ENCODE peak calls at places on chromosome X, in ten cellular contexts. H, F, Q, X, J, W, V, C, A and M are unnamed samples.

GRCh38 chrX:104427693-104428092 is 138.3 kb upstream of the IL1RAPL2 start:
- DNase-seq in H (no peak), F (no peak), Q (no peak), X (no peak), J (no peak), W (no peak), V (no peak), C (no peak), A (no peak), M (no peak)

GRCh38 chrX:17525762-17526555 is 151.0 kb downstream of the NHS start:
- DNase-seq in H (no peak), F (no peak), Q (no peak), X (no peak), J (no peak), W (no peak), V (peak; percentile 31), C (no peak), A (no peak), M (no peak)

GRCh38 chrX:22121161-22121560 is 89.0 kb downstream of the PHEX start:
- DNase-seq in H (no peak), F (no peak), Q (no peak), X (no peak), J (no peak), W (no peak), V (no peak), C (no peak), A (no peak), M (no peak)

GRCh38 chrX:74251006-74251930 is 52.7 kb upstream of the ZCCHC13 start:
- DNase-seq in H (no peak), F (no peak), Q (peak; percentile 38), X (no peak), J (no peak), W (no peak), V (peak; percentile 56), C (no peak), A (no peak), M (no peak)

GRCh38 chrX:119101168-119101567 is 26.4 kb downstream of the KIAA1210 start:
- DNase-seq in H (no peak), F (no peak), Q (no peak), X (no peak), J (no peak), W (no peak), V (no peak), C (no peak), A (no peak), M (no peak)

GRCh38 chrX:110667706-110668105 is 127.9 kb downstream of the CHRDL1 start:
- DNase-seq in H (no peak), F (no peak), Q (peak; percentile 1), X (peak; percentile 36), J (no peak), W (no peak), V (no peak), C (no peak), A (peak; percentile 82), M (no peak)

GRCh38 chrX:38817004-38817703 is 15.9 kb downstream of the MID1IP1 start:
- DNase-seq in H (peak; percentile 41), F (no peak), Q (peak; percentile 53), X (no peak), J (no peak), W (peak; percentile 68), V (no peak), C (peak; percentile 47), A (no peak), M (no peak)

GRCh38 chrX:69616520-69617203 is 749 bp downstream of the EDA start:
- DNase-seq in H (peak; percentile 17), F (no peak), Q (no peak), X (no peak), J (peak; percentile 12), W (peak; percentile 41), V (no peak), C (no peak), A (peak; percentile 46), M (peak; percentile 13)

GRCh38 chrX:85243761-85244410 is at the start of the genes SATL1 and ZNF711:
- DNase-seq in H (peak; percentile 87), F (peak; percentile 50), Q (no peak), X (peak; percentile 73), J (peak; percentile 87), W (peak; percentile 71), V (peak; percentile 65), C (peak; percentile 16), A (peak; percentile 87), M (peak; percentile 86)

GRCh38 chrX:24494544-24495113 is 29.5 kb downstream of the PDK3 start:
- DNase-seq in H (peak; percentile 26), F (no peak), Q (peak; percentile 91), X (no peak), J (no peak), W (no peak), V (peak; percentile 82), C (no peak), A (peak; percentile 34), M (no peak)

GRCh38 chrX:143571521-143571920 is 54.2 kb upstream of the SPANXN3 start:
- DNase-seq in H (no peak), F (no peak), Q (peak; percentile 27), X (no peak), J (no peak), W (no peak), V (no peak), C (no peak), A (no peak), M (no peak)

GRCh38 chrX:77694491-77694890 is 91.5 kb downstream of the ATRX start:
- DNase-seq in H (no peak), F (no peak), Q (peak; percentile 2), X (no peak), J (no peak), W (no peak), V (no peak), C (no peak), A (no peak), M (no peak)

GRCh38 chrX:13029831-13030771 is 14.3 kb downstream of the FAM9C start:
- DNase-seq in H (no peak), F (peak; percentile 69), Q (peak; percentile 80), X (no peak), J (no peak), W (no peak), V (no peak), C (no peak), A (peak; percentile 27), M (no peak)

GRCh38 chrX:155148724-155149537 is 67.3 kb upstream of the VBP1 start:
- DNase-seq in H (peak; percentile 60), F (no peak), Q (peak; percentile 40), X (peak; percentile 0), J (peak; percentile 14), W (no peak), V (no peak), C (no peak), A (peak; percentile 45), M (peak; percentile 36)

GRCh38 chrX:15474058-15474457 is 19.1 kb downstream of the PIR start:
- DNase-seq in H (no peak), F (no peak), Q (no peak), X (no peak), J (no peak), W (no peak), V (no peak), C (no peak), A (no peak), M (no peak)

GRCh38 chrX:31931225-31931624 is 859.4 kb upstream of the FTHL17 start:
- DNase-seq in H (no peak), F (no peak), Q (no peak), X (peak; percentile 0), J (no peak), W (no peak), V (peak; percentile 47), C (no peak), A (peak; percentile 6), M (no peak)

GRCh38 chrX:109626637-109627036 is 1.7 kb upstream of the KCNE5 start:
- DNase-seq in H (no peak), F (no peak), Q (no peak), X (no peak), J (no peak), W (no peak), V (no peak), C (no peak), A (no peak), M (no peak)
- H3K27ac ChIP-seq in H (no peak overlapping the region), F (no peak overlapping the region), Q (no peak overlapping the region), X (no peak overlapping the region), J (no peak overlapping the region), W (no peak overlapping the region), V (no peak overlapping the region), C (no peak overlapping the region), A (no peak overlapping the region), M (no peak overlapping the region)

DNA sequence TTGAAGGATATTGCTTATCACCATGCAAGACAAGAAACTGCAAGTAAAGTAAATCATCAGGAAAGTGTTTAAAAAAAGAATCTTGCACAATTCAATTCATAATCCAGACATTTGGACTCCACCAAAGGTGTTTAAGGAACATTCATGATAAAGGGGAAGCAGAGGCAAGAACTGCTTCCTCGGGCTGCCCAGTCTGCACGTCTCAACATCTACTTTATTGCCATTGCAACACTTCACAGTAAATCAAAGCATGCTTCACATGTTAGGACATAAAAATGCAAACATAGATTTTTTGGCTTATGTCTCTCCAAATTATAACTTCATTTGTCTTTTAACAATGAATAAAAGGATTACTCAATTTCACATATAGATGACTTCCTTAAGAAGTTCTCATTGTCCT is 42.5 kb downstream of the MID1 start:
- DNase-seq in H (no peak), F (no peak), Q (no peak), X (no peak), J (no peak), W (no peak), V (no peak), C (no peak), A (no peak), M (no peak)
- H3K4me3 ChIP-seq in H (no peak overlapping the region), F (no peak overlapping the region), Q (no peak overlapping the region), X (no peak overlapping the region), J (no peak overlapping the region), W (no peak overlapping the region), V (no peak overlapping the region), C (no peak overlapping the region), A (no peak overlapping the region), M (no peak overlapping the region)

GRCh38 chrX:40156472-40157227 is 58.9 kb upstream of the BCOR start:
- DNase-seq in H (no peak), F (no peak), Q (no peak), X (no peak), J (no peak), W (no peak), V (no peak), C (no peak), A (peak; percentile 76), M (peak; percentile 65)
- H3K27ac ChIP-seq in H (no peak overlapping the region), F (no peak overlapping the region), Q (no peak overlapping the region), X (no peak overlapping the region), J (no peak overlapping the region), W (no peak overlapping the region), V (no peak overlapping the region), C (no peak overlapping the region), A (no peak overlapping the region), M (peak overlapping the region; percentile 98)

GRCh38 chrX:94204524-94204923 is 530.5 kb downstream of the FAM133A start:
- DNase-seq in H (peak; percentile 10), F (no peak), Q (no peak), X (no peak), J (peak; percentile 0), W (no peak), V (no peak), C (no peak), A (no peak), M (no peak)
- H3K4me3 ChIP-seq in H (no peak overlapping the region), F (no peak overlapping the region), Q (no peak overlapping the region), X (no peak overlapping the region), J (no peak overlapping the region), W (no peak overlapping the region), V (no peak overlapping the region), C (no peak overlapping the region), A (no peak overlapping the region), M (no peak overlapping the region)

DNA sequence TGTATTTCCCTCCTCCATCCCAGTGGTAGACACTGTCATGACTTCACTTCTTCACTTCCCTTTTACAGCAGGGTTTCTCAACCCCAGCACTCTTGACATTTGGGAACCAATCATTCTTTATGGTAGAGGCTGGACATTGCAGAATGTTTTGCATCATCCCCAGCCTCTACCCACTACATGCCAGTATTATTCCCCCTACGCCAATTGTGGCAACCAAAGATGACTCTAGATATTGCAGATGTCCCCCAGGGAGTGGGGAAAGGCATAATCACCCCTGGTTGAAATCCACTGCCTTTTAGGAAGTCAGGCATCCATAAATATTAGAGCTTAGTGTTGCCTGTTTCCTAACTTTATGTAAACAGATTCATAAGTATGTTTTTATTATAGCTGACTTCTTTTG is 138.6 kb downstream of the AMELX start:
- DNase-seq in H (no peak), F (no peak), Q (no peak), X (no peak), J (no peak), W (no peak), V (no peak), C (no peak), A (no peak), M (no peak)
- H3K27ac ChIP-seq in H (no peak overlapping the region), F (no peak overlapping the region), Q (no peak overlapping the region), X (no peak overlapping the region), J (no peak overlapping the region), W (no peak overlapping the region), V (no peak overlapping the region), C (no peak overlapping the region), A (no peak overlapping the region), M (no peak overlapping the region)